ENCODE peak calls at places on chromosome 14, in four cellular contexts. C, P, I and T are unnamed samples.

GRCh38 chr14:73262427-73263183 is 25.3 kb downstream of the PAPLN start:
- DNase-seq in C (no peak), P (no peak), I (no peak), T (no peak)

GRCh38 chr14:41865894-41866293 is 259.2 kb downstream of the LRFN5 start:
- DNase-seq in C (no peak), P (no peak), I (no peak), T (no peak)

GRCh38 chr14:86530457-86530856 is 1000.5 kb downstream of the FLRT2 start:
- DNase-seq in C (no peak), P (no peak), I (no peak), T (no peak)

GRCh38 chr14:52338282-52338681 is 24.2 kb downstream of the PTGER2 start:
- DNase-seq in C (no peak), P (no peak), I (peak), T (no peak)

GRCh38 chr14:61211476-61212262 is 69.5 kb downstream of the TMEM30B start:
- DNase-seq in C (no peak), P (no peak), I (no peak), T (no peak)

GRCh38 chr14:101022121-101022520 is 118.6 kb upstream of the RTL1 start:
- DNase-seq in C (no peak), P (no peak), I (no peak), T (no peak)

GRCh38 chr14:36857136-36857535 is 195.5 kb downstream of the PAX9 start:
- DNase-seq in C (no peak), P (peak), I (no peak), T (no peak)

GRCh38 chr14:51869426-51870113 is 9.2 kb downstream of the GNG2 start:
- DNase-seq in C (no peak), P (no peak), I (no peak), T (no peak)

GRCh38 chr14:43503508-43503907 is 1003.6 kb downstream of the FSCB start:
- DNase-seq in C (no peak), P (no peak), I (peak), T (no peak)

GRCh38 chr14:77920312-77920711 is 120.4 kb downstream of the ADCK1 start:
- DNase-seq in C (no peak), P (no peak), I (no peak), T (no peak)

GRCh38 chr14:77914073-77914721 is 114.3 kb downstream of the ADCK1 start:
- DNase-seq in C (no peak), P (no peak), I (no peak), T (no peak)

GRCh38 chr14:77918448-77918847 is 118.5 kb downstream of the ADCK1 start:
- DNase-seq in C (no peak), P (no peak), I (no peak), T (no peak)

GRCh38 chr14:77921820-77922219 is 121.9 kb downstream of the ADCK1 start:
- DNase-seq in C (no peak), P (no peak), I (no peak), T (no peak)

GRCh38 chr14:77917802-77918201 is 117.9 kb downstream of the ADCK1 start:
- DNase-seq in C (no peak), P (no peak), I (no peak), T (no peak)
- H3K9ac ChIP-seq in C (no peak), P (no peak), I (no peak), T (no peak)

GRCh38 chr14:102965282-102965681 is 42.8 kb downstream of the AMN start:
- DNase-seq in C (no peak), P (no peak), I (no peak), T (no peak)
- TF ChIP-seq SUZ12 in C (no peak), P (no peak), I (no peak), T (no peak)

GRCh38 chr14:74595006-74595735 is 16.9 kb downstream of the LTBP2 start:
- DNase-seq in C (no peak), P (no peak), I (no peak), T (no peak)

GRCh38 chr14:74591899-74592298 is 20.1 kb downstream of the LTBP2 start:
- DNase-seq in C (no peak), P (no peak), I (no peak), T (no peak)

GRCh38 chr14:74592476-74593191 is 19.4 kb downstream of the LTBP2 start:
- DNase-seq in C (peak), P (no peak), I (no peak), T (no peak)

GRCh38 chr14:74594021-74594420 is 18.0 kb downstream of the LTBP2 start:
- DNase-seq in C (no peak), P (no peak), I (no peak), T (no peak)

GRCh38 chr14:74593241-74593985 is 18.6 kb downstream of the LTBP2 start:
- DNase-seq in C (no peak), P (no peak), I (peak), T (no peak)
- TF ChIP-seq ZNF274 in C (no peak), P (no peak), I (no peak), T (no peak)

DNA sequence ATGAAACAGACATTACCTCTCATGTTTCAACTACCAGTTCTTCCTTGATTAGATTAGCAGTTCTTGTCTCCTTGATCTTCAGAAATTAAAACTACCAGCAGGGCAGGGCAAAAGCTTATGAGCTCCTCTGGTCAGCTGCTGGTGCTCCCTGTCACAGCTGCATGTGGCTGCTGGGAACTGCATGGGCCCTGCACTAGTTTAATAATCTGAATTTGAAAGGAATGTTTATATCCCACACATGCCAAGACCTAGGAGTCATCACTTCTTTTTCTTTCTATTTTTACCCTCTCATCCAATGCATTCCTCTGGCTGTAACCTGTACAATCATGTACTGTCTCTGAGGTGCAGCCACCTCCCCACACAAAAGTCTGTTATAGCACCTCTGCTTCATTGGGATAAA is 73.9 kb downstream of the ARMH4 start:
- DNase-seq in C (no peak), P (no peak), I (no peak), T (no peak)
- H3K9ac ChIP-seq in C (no peak), P (no peak), I (no peak), T (no peak)

GRCh38 chr14:23449314-23449713 is 13.9 kb upstream of the MYH7 start:
- DNase-seq in C (no peak), P (no peak), I (no peak), T (no peak)
- TF ChIP-seq SUZ12 in C (no peak), P (no peak), I (no peak), T (no peak)

GRCh38 chr14:35701531-35701930 is 107.6 kb downstream of the RALGAPA1 start:
- DNase-seq in C (no peak), P (no peak), I (no peak), T (no peak)

GRCh38 chr14:35696119-35696518 is 113.0 kb downstream of the RALGAPA1 start:
- DNase-seq in C (no peak), P (no peak), I (no peak), T (no peak)

GRCh38 chr14:35695647-35696046 is 113.4 kb downstream of the RALGAPA1 start:
- DNase-seq in C (no peak), P (no peak), I (no peak), T (no peak)

GRCh38 chr14:35696575-35696974 is 112.5 kb downstream of the RALGAPA1 start:
- DNase-seq in C (no peak), P (no peak), I (no peak), T (no peak)

DNA sequence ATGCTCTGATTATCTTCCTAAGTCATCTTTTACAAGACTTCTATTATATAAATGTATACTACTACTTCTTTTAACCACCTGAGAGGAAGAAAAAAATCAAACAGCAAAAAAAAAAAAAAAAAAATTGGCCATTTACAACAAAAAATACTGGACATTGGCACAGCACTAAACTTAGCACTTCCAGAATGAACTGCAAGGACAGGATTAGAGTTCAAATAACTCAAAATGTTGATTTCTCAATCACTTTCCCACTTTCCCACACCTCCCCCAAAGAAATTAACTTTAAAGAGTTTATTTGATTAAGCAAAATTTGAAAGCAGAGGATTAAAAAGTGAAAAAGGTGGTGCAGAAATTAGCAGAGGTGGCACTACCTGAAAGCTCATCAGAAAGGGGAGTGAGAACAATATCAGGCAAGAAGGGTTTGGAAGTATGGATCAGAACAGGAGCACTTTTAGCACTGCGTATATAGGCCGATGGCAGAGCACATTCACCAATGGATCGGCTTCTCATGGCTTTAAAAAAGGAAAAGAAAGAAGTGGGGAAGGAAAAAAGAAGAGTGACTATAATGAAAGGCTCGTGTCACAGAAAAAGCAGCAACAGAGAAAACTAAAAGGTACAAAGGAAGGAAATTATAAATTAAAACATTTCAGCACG is 109.2 kb downstream of the RALGAPA1 start:
- DNase-seq in C (no peak), P (no peak), I (no peak), T (no peak)
- TF ChIP-seq ZNF274 in C (no peak), P (no peak), I (no peak), T (no peak)

GRCh38 chr14:105248368-105249174 is at the start of gene BTBD6:
- DNase-seq in C (peak), P (peak), I (no peak), T (peak)
- H3K9ac ChIP-seq in C (peak), P (peak), I (no peak), T (peak)

GRCh38 chr14:97390031-97390729 is 593.0 kb downstream of the VRK1 start:
- DNase-seq in C (no peak), P (no peak), I (no peak), T (no peak)

GRCh38 chr14:97393244-97393643 is 596.1 kb downstream of the VRK1 start:
- DNase-seq in C (no peak), P (no peak), I (no peak), T (no peak)

DNA sequence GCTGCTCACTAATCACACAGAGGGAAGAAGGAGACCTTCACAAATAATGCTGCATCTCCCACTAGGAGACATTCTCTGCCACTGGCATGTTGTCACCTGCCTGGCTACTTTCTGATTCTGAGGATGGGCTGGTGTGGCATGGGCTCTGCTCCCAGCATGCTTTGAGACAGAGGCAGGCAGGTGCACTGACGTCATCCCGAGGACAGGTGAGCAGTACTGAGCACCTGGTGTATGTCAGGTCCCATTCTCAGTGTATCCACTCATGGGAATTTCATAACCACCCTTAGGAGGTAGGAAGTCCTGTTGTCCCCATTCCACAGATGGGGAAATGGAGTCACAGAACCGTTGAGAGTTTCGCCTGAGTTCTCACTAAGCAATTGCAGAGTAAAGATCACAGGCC is 597.9 kb downstream of the VRK1 start:
- DNase-seq in C (no peak), P (no peak), I (no peak), T (no peak)
- TF ChIP-seq SUZ12 in C (no peak), P (no peak), I (no peak), T (no peak)